ENCODE peak calls at places on chromosomes 3 and 15, in five cellular contexts. One of them, this sample, is unnamed.

GRCh38 chr15:40891810-40892448 is 2.3 kb upstream of the VPS18 start:
- DNase-seq in GM20000: no peak
- DNase-seq in AG09319: no peak
- DNase-seq in A172: peak
- DNase-seq in SHP77: peak
- DNase-seq in this sample: no peak

GRCh38 chr3:36792342-36792741 is 28.0 kb upstream of the DCLK3 start:
- DNase-seq in GM20000: peak
- DNase-seq in SHP77: peak
- DNase-seq in AG09319: no peak
- DNase-seq in A172: peak
- DNase-seq in this sample: no peak

GRCh38 chr15:78991476-78991875 is 46.6 kb upstream of the CTSH start:
- DNase-seq in SHP77: no peak
- DNase-seq in GM20000: no peak
- DNase-seq in A172: no peak
- DNase-seq in AG09319: no peak
- DNase-seq in this sample: no peak

GRCh38 chr15:68025860-68026424 is 28.2 kb upstream of the PIAS1 start:
- DNase-seq in SHP77: no peak
- DNase-seq in A172: peak
- DNase-seq in GM20000: no peak
- DNase-seq in AG09319: no peak
- DNase-seq in this sample: no peak

GRCh38 chr3:181808053-181808452 is 96.3 kb downstream of the SOX2 start:
- DNase-seq in A172: no peak
- DNase-seq in GM20000: no peak
- DNase-seq in AG09319: no peak
- DNase-seq in SHP77: no peak
- DNase-seq in this sample: no peak

GRCh38 chr15:70510433-70510832 is 252.9 kb downstream of the UACA start:
- DNase-seq in A172: no peak
- DNase-seq in SHP77: no peak
- DNase-seq in GM20000: no peak
- DNase-seq in AG09319: no peak
- DNase-seq in this sample: no peak

GRCh38 chr3:123392871-123393620 is 55.8 kb downstream of the ADCY5 start:
- DNase-seq in SHP77: peak
- DNase-seq in A172: peak
- DNase-seq in AG09319: no peak
- DNase-seq in GM20000: no peak
- DNase-seq in this sample: no peak

GRCh38 chr3:167330993-167331392 is 49.1 kb downstream of the ZBBX start:
- DNase-seq in SHP77: no peak
- DNase-seq in AG09319: no peak
- DNase-seq in GM20000: no peak
- DNase-seq in A172: no peak
- DNase-seq in this sample: no peak

GRCh38 chr3:114214542-114215341 is 22.6 kb downstream of the ZNF80 start:
- DNase-seq in SHP77: no peak
- DNase-seq in AG09319: no peak
- DNase-seq in A172: no peak
- DNase-seq in GM20000: no peak
- DNase-seq in this sample: no peak

GRCh38 chr3:194104041-194104751 is 31.8 kb upstream of the HES1 start:
- DNase-seq in AG09319: no peak
- DNase-seq in SHP77: no peak
- DNase-seq in A172: no peak
- DNase-seq in GM20000: peak
- DNase-seq in this sample: no peak

GRCh38 chr3:45664558-45664957 is 24.6 kb upstream of the SACM1L start:
- DNase-seq in A172: no peak
- DNase-seq in SHP77: no peak
- DNase-seq in GM20000: peak
- DNase-seq in AG09319: no peak
- DNase-seq in this sample: no peak

GRCh38 chr3:159458010-159458409 is 530.6 kb upstream of the IL12A start:
- DNase-seq in A172: peak
- DNase-seq in SHP77: no peak
- DNase-seq in AG09319: peak
- DNase-seq in GM20000: no peak
- DNase-seq in this sample: no peak

GRCh38 chr3:194779729-194780224 is 94.1 kb downstream of the FAM43A start:
- DNase-seq in A172: peak
- DNase-seq in SHP77: no peak
- DNase-seq in GM20000: no peak
- DNase-seq in AG09319: no peak
- DNase-seq in this sample: no peak

GRCh38 chr3:111864821-111865656 is 6.0 kb downstream of the PHLDB2 start:
- DNase-seq in SHP77: no peak
- DNase-seq in AG09319: no peak
- DNase-seq in GM20000: no peak
- DNase-seq in A172: peak
- DNase-seq in this sample: no peak

GRCh38 chr15:72116680-72117447 is 1.1 kb downstream of the MYO9A start:
- DNase-seq in AG09319: no peak
- DNase-seq in A172: no peak
- DNase-seq in SHP77: no peak
- DNase-seq in GM20000: no peak
- DNase-seq in this sample: no peak

GRCh38 chr15:39501366-39501765 is 79.5 kb upstream of the THBS1 start:
- DNase-seq in A172: no peak
- DNase-seq in SHP77: no peak
- DNase-seq in GM20000: no peak
- DNase-seq in AG09319: peak
- DNase-seq in this sample: no peak

GRCh38 chr15:77974098-77974414 is 103.5 kb downstream of the TBC1D2B start:
- DNase-seq in GM20000: no peak
- DNase-seq in AG09319: no peak
- DNase-seq in A172: peak
- DNase-seq in SHP77: peak
- DNase-seq in this sample: peak

GRCh38 chr3:124097362-124098120 is 105.6 kb upstream of the ROPN1 start:
- DNase-seq in A172: peak
- DNase-seq in SHP77: no peak
- DNase-seq in GM20000: no peak
- DNase-seq in AG09319: no peak
- DNase-seq in this sample: no peak

GRCh38 chr3:181075098-181075497 is 85.6 kb upstream of the DNAJC19 start:
- DNase-seq in SHP77: no peak
- DNase-seq in AG09319: no peak
- DNase-seq in A172: no peak
- DNase-seq in GM20000: no peak
- DNase-seq in this sample: no peak

GRCh38 chr3:29265673-29266072 is 15.2 kb upstream of the RBMS3 start:
- DNase-seq in SHP77: no peak
- DNase-seq in GM20000: no peak
- DNase-seq in A172: no peak
- DNase-seq in AG09319: no peak
- DNase-seq in this sample: no peak

GRCh38 chr15:98609144-98609852 is 39.0 kb upstream of the IGF1R start:
- DNase-seq in SHP77: no peak
- DNase-seq in A172: peak
- DNase-seq in GM20000: no peak
- DNase-seq in AG09319: no peak
- DNase-seq in this sample: peak

GRCh38 chr3:85259748-85260147 is 301.0 kb downstream of the CADM2 start:
- DNase-seq in GM20000: no peak
- DNase-seq in A172: no peak
- DNase-seq in AG09319: no peak
- DNase-seq in SHP77: no peak
- DNase-seq in this sample: no peak

GRCh38 chr3:139225551-139225950 is 118.3 kb upstream of the MRPS22 start:
- DNase-seq in A172: peak
- DNase-seq in SHP77: no peak
- DNase-seq in AG09319: no peak
- DNase-seq in GM20000: no peak
- DNase-seq in this sample: no peak

GRCh38 chr3:112814256-112814655 is 32.4 kb downstream of the CD200R1L start:
- DNase-seq in GM20000: no peak
- DNase-seq in A172: peak
- DNase-seq in SHP77: no peak
- DNase-seq in AG09319: peak
- DNase-seq in this sample: no peak

GRCh38 chr3:194816748-194817591 is 131.3 kb downstream of the FAM43A start:
- DNase-seq in A172: no peak
- DNase-seq in AG09319: no peak
- DNase-seq in SHP77: no peak
- DNase-seq in GM20000: no peak
- DNase-seq in this sample: no peak

GRCh38 chr3:160754371-160754854 is 1.6 kb upstream of the PPM1L start:
- DNase-seq in AG09319: no peak
- DNase-seq in A172: peak
- DNase-seq in GM20000: peak
- DNase-seq in SHP77: peak
- DNase-seq in this sample: peak

GRCh38 chr3:7876741-7877297 is 624.8 kb upstream of the LMCD1 start:
- DNase-seq in GM20000: no peak
- DNase-seq in A172: peak
- DNase-seq in SHP77: no peak
- DNase-seq in AG09319: no peak
- DNase-seq in this sample: no peak

GRCh38 chr15:31265871-31266711 is 60.5 kb upstream of the KLF13 start:
- DNase-seq in AG09319: no peak
- DNase-seq in SHP77: no peak
- DNase-seq in GM20000: peak
- DNase-seq in A172: no peak
- DNase-seq in this sample: peak

GRCh38 chr3:119497824-119498187 is 541 bp upstream of the TIMMDC1 start:
- DNase-seq in AG09319: no peak
- DNase-seq in A172: peak
- DNase-seq in GM20000: no peak
- DNase-seq in SHP77: peak
- DNase-seq in this sample: no peak

This sample was measured in breast epithelium.